ENCODE peak calls at places on chromosomes 16 and 17, in five cellular contexts. Q is right atrium auricular region; K is Peyer's patch; A is transverse colon; L is CD8-positive, alpha-beta T cell. J is an unnamed sample.

GRCh38 chr16:86579268-86580062 is 1.1 kb downstream of the FOXL1 start:
- DNase-seq in Q (no peak), K (no peak), A (no peak), L (no peak), J (no peak)

GRCh38 chr17:36864827-36865320 is 72.4 kb upstream of the LHX1 start:
- DNase-seq in Q (no peak), K (no peak), A (no peak), L (no peak), J (no peak)

GRCh38 chr17:7864995-7865650 is 7.3 kb downstream of the CYB5D1 start:
- DNase-seq in Q (no peak), K (no peak), A (no peak), L (no peak), J (no peak)

GRCh38 chr17:10115536-10115932 is 82.9 kb downstream of the GAS7 start:
- DNase-seq in Q (no peak), K (no peak), A (no peak), L (no peak), J (no peak)

GRCh38 chr17:42286411-42287295 is 1.6 kb upstream of the STAT5A start:
- DNase-seq in Q (peak; percentile 59), K (peak; percentile 53), A (peak; percentile 24), L (no peak), J (no peak)

GRCh38 chr17:80838381-80839345 is 153.0 kb upstream of the CHMP6 start:
- DNase-seq in Q (no peak), K (no peak), A (no peak), L (no peak), J (no peak)

GRCh38 chr17:78599419-78599818 is 22.2 kb upstream of the DNAH17 start:
- DNase-seq in Q (no peak), K (no peak), A (no peak), L (no peak), J (no peak)

GRCh38 chr17:33021731-33022408 is 30.2 kb downstream of the SPACA3 start:
- DNase-seq in Q (no peak), K (no peak), A (no peak), L (no peak), J (no peak)

GRCh38 chr17:17757391-17757791 is 76.1 kb downstream of the RAI1 start:
- DNase-seq in Q (no peak), K (peak; percentile 75), A (no peak), L (peak; percentile 50), J (no peak)

GRCh38 chr17:51015145-51015558 is 105.5 kb downstream of the SPAG9 start:
- DNase-seq in Q (no peak), K (no peak), A (no peak), L (no peak), J (no peak)

GRCh38 chr17:65856865-65857264 is 295.4 kb upstream of the AXIN2 start:
- DNase-seq in Q (no peak), K (no peak), A (no peak), L (no peak), J (no peak)

GRCh38 chr16:73032548-73033270 is 15.2 kb downstream of the ZFHX3 start:
- DNase-seq in Q (no peak), K (no peak), A (no peak), L (no peak), J (no peak)

GRCh38 chr16:73037331-73037745 is 10.6 kb downstream of the ZFHX3 start:
- DNase-seq in Q (no peak), K (no peak), A (no peak), L (no peak), J (no peak)

GRCh38 chr16:73036074-73036826 is 11.7 kb downstream of the ZFHX3 start:
- DNase-seq in Q (no peak), K (no peak), A (no peak), L (no peak), J (no peak)

GRCh38 chr16:73033271-73033998 is 14.5 kb downstream of the ZFHX3 start:
- DNase-seq in Q (no peak), K (no peak), A (no peak), L (no peak), J (no peak)

GRCh38 chr16:73034374-73034773 is 13.6 kb downstream of the ZFHX3 start:
- DNase-seq in Q (no peak), K (no peak), A (no peak), L (no peak), J (no peak)
- H3K4me1 ChIP-seq in Q (peaks cover 45% of the 10 kb centered on the region), K (peaks cover 5% of the 10 kb centered on the region), A (peaks cover 32% of the 10 kb centered on the region), L (no peaks in the 10 kb centered on the region), J (peaks cover 7% of the 10 kb centered on the region)

DNA sequence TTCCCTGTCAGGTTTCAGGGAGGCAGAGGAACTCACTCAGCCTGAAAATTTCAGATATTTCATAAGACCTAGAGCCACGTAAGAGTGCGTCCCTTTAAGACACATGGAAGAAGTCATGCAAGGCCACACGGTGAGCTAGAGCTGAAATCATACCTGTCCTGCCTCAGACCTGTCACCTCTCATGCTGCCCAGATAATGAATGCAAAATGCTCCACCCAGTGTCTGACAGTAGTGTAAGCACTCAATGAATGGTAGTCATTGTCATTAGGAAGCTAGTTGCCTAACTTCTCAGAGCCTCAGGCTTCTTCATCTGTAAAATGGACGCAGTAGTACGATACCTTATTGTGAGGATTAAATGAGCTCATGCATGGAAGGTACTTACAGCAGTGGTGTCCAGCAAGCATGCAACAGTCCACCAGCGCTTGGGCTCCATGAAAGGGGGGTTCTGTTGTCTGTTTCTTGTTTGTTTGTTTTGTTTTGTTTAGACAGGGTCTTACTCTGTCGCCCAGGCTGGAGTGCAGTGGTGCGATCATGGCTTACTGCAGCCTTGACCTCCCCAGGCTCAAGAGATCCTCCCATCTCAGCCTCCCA is 60.7 kb downstream of the WSB1 start:
- DNase-seq in Q (no peak), K (no peak), A (no peak), L (no peak), J (no peak)
- H3K4me3 ChIP-seq in Q (peak overlapping the region; percentile 66), K (peak overlapping the region; percentile 74), A (peak overlapping the region; percentile 84), L (no peak overlapping the region), J (no peak overlapping the region)

GRCh38 chr16:50336884-50337283 is 31.9 kb downstream of the BRD7 start:
- DNase-seq in Q (no peak), K (no peak), A (no peak), L (no peak), J (no peak)
- H3K27ac ChIP-seq in Q (no peak overlapping the region), K (peak overlapping the region; percentile 26), A (peak overlapping the region; percentile 8), L (no peak overlapping the region), J (no peak overlapping the region)

GRCh38 chr16:22203091-22203490 is 3.0 kb upstream of the EEF2K start:
- DNase-seq in Q (no peak), K (no peak), A (no peak), L (no peak), J (no peak)
- H3K4me1 ChIP-seq in Q (peaks cover 26% of the 10 kb centered on the region), K (peaks cover 17% of the 10 kb centered on the region), A (peaks cover 17% of the 10 kb centered on the region), L (peaks cover 22% of the 10 kb centered on the region), J (peaks cover 9% of the 10 kb centered on the region)

J was measured in breast epithelium.